ENCODE peak calls at places on chromosomes 7 and 10, in eight cellular contexts. O is mammary epithelial cell; E is activated CD8-positive, alpha-beta memory T cell treated with anti-CD3 and anti-CD28 coated beads, Interleukin-2, amount 50 U/mL, for 4 hours; G is ACHN; A is BJ; Y is glutamatergic neuron; F is heart right ventricle; L is heart left ventricle. W is an unnamed sample.

GRCh38 chr10:34507217-34507616 is 307.9 kb downstream of the PARD3 start:
- DNase-seq in L (no peak), E (no peak), G (no peak), A (no peak), F (no peak), O (no peak), Y (no peak), W (peak; percentile 42)

GRCh38 chr10:88478256-88478655 is 104.9 kb downstream of the RNLS start:
- DNase-seq in F (no peak), Y (no peak), O (peak; percentile 97), L (no peak), G (no peak), A (no peak), E (no peak), W (no peak)

GRCh38 chr10:119401671-119402395 is 140.7 kb downstream of the RGS10 start:
- DNase-seq in O (peak; percentile 77), Y (no peak), G (peak; percentile 61), F (peak; percentile 70), A (peak; percentile 99), E (no peak), L (peak; percentile 75), W (no peak)

GRCh38 chr7:51013861-51014511 is 231.3 kb upstream of the GRB10 start:
- DNase-seq in E (no peak), G (no peak), F (no peak), L (no peak), Y (no peak), O (no peak), A (no peak), W (no peak)

GRCh38 chr10:4351723-4352565 is 474.1 kb upstream of the AKR1E2 start:
- DNase-seq in Y (no peak), A (no peak), G (no peak), O (peak; percentile 68), L (no peak), E (no peak), F (no peak), W (no peak)

GRCh38 chr10:3226960-3227724 is 54.6 kb upstream of the PITRM1 start:
- DNase-seq in L (no peak), A (peak; percentile 71), F (no peak), O (peak; percentile 87), E (no peak), G (peak; percentile 85), Y (no peak), W (no peak)

GRCh38 chr10:117929321-117930067 is 117.2 kb downstream of the RAB11FIP2 start:
- DNase-seq in G (no peak), E (no peak), Y (no peak), L (no peak), F (no peak), O (no peak), A (no peak), W (no peak)

GRCh38 chr10:31476088-31476487 is 157.1 kb downstream of the ZEB1 start:
- DNase-seq in F (no peak), G (no peak), L (no peak), E (no peak), A (no peak), Y (no peak), O (no peak), W (no peak)

GRCh38 chr7:70807650-70808049 is 324.3 kb upstream of the GALNT17 start:
- DNase-seq in Y (no peak), L (no peak), G (no peak), E (no peak), F (no peak), A (no peak), O (no peak), W (no peak)

GRCh38 chr10:25766213-25766612 is 167.8 kb upstream of the MYO3A start:
- DNase-seq in E (no peak), F (no peak), A (no peak), G (no peak), O (no peak), L (no peak), Y (no peak), W (no peak)

GRCh38 chr7:151059362-151060112 is at the start of gene SLC4A2:
- DNase-seq in L (peak; percentile 91), Y (peak; percentile 65), A (no peak), E (peak; percentile 79), F (peak; percentile 86), O (peak; percentile 71), G (peak; percentile 87), W (peak; percentile 67)

GRCh38 chr10:15860692-15861201 is 440 bp upstream of the MINDY3 start:
- DNase-seq in Y (no peak), G (no peak), F (no peak), E (no peak), O (no peak), L (no peak), A (no peak), W (no peak)

GRCh38 chr7:157518514-157519175 is 181.8 kb downstream of the DNAJB6 start:
- DNase-seq in F (no peak), E (peak; percentile 5), O (no peak), G (no peak), A (no peak), Y (no peak), L (no peak), W (no peak)

GRCh38 chr7:37083311-37084096 is 359.2 kb upstream of the AOAH start:
- DNase-seq in O (no peak), G (no peak), A (peak; percentile 4), Y (no peak), E (no peak), L (no peak), F (peak; percentile 17), W (no peak)

GRCh38 chr7:47379629-47380324 is 202.1 kb downstream of the TNS3 start:
- DNase-seq in O (peak; percentile 62), A (no peak), F (peak; percentile 85), L (peak; percentile 85), Y (no peak), G (peak; percentile 76), E (no peak), W (peak; percentile 48)

GRCh38 chr7:116101709-116102108 is 71.1 kb upstream of the TFEC start:
- DNase-seq in Y (no peak), L (no peak), G (no peak), E (no peak), F (no peak), O (no peak), A (no peak), W (no peak)

GRCh38 chr7:106715730-106716129 is 54.8 kb upstream of the CCDC71L start:
- DNase-seq in G (no peak), E (no peak), A (no peak), Y (no peak), O (no peak), F (no peak), L (no peak), W (no peak)

GRCh38 chr7:24907311-24907886 is 72.6 kb downstream of the OSBPL3 start:
- DNase-seq in G (peak; percentile 87), O (peak; percentile 87), E (no peak), Y (no peak), A (no peak), F (no peak), L (no peak), W (no peak)

GRCh38 chr7:111758332-111758731 is 196.0 kb upstream of the IMMP2L start:
- DNase-seq in F (no peak), E (no peak), O (no peak), G (no peak), Y (no peak), A (no peak), L (no peak), W (no peak)

GRCh38 chr10:43041422-43042342 is 35.2 kb upstream of the RET start:
- DNase-seq in F (no peak), A (no peak), Y (no peak), E (no peak), O (no peak), L (peak; percentile 37), G (no peak), W (no peak)

GRCh38 chr10:119243478-119243877 is 36.1 kb downstream of the GRK5 start:
- DNase-seq in F (no peak), L (no peak), E (no peak), A (no peak), Y (no peak), G (no peak), O (no peak), W (no peak)

GRCh38 chr7:117993377-117994003 is 120.2 kb upstream of the CTTNBP2 start:
- DNase-seq in E (no peak), Y (peak; percentile 63), L (no peak), G (peak; percentile 74), O (peak; percentile 46), F (no peak), A (no peak), W (peak; percentile 55)

GRCh38 chr10:86759073-86759672 is 2.8 kb downstream of the BMPR1A start:
- DNase-seq in Y (no peak), O (no peak), L (no peak), F (no peak), E (no peak), G (no peak), A (no peak), W (no peak)

GRCh38 chr7:1646957-1647891 is 22.9 kb upstream of the ELFN1 start:
- DNase-seq in Y (peak; percentile 85), G (no peak), O (no peak), L (peak; percentile 70), E (no peak), A (no peak), F (peak; percentile 55), W (peak; percentile 78)

GRCh38 chr7:48035967-48036478 is 680 bp downstream of the C7orf57 start:
- DNase-seq in E (peak; percentile 15), O (peak; percentile 17), A (no peak), G (peak; percentile 42), Y (peak; percentile 52), F (peak; percentile 52), L (peak; percentile 71), W (no peak)

GRCh38 chr10:116272497-116273221 is at the start of gene GFRA1:
- DNase-seq in F (peak; percentile 32), A (no peak), G (peak; percentile 54), E (no peak), O (no peak), Y (peak; percentile 57), L (peak; percentile 65), W (peak; percentile 83)

GRCh38 chr7:148772297-148773089 is 73.8 kb downstream of the CUL1 start:
- DNase-seq in F (no peak), O (peak; percentile 97), G (peak; percentile 89), L (no peak), E (peak; percentile 46), A (peak; percentile 62), Y (no peak), W (peak; percentile 11)

GRCh38 chr7:25028370-25028971 is 48.5 kb upstream of the OSBPL3 start:
- DNase-seq in G (peak; percentile 51), E (peak; percentile 29), A (peak; percentile 86), L (no peak), Y (no peak), O (peak; percentile 87), F (no peak), W (no peak)

GRCh38 chr7:142714375-142714774 is 34.9 kb upstream of the PRSS1 start:
- DNase-seq in G (no peak), A (no peak), Y (no peak), O (no peak), L (no peak), E (no peak), F (no peak), W (no peak)

GRCh38 chr10:97549587-97550322 is 22.8 kb upstream of the ANKRD2 start:
- DNase-seq in G (no peak), F (no peak), A (no peak), Y (peak; percentile 52), O (peak; percentile 90), E (no peak), L (no peak), W (peak; percentile 47)

GRCh38 chr7:89772276-89772675 is 382.0 kb upstream of the STEAP1 start:
- DNase-seq in L (no peak), Y (no peak), O (no peak), F (no peak), G (no peak), E (no peak), A (no peak), W (no peak)

GRCh38 chr7:48046458-48046857 is 11.1 kb downstream of the C7orf57 start:
- DNase-seq in L (no peak), G (no peak), F (no peak), A (no peak), Y (no peak), O (no peak), E (peak; percentile 16), W (no peak)

GRCh38 chr10:49161411-49161997 is 26.7 kb downstream of the TMEM273 start:
- DNase-seq in L (no peak), F (no peak), A (no peak), G (peak; percentile 19), Y (no peak), E (no peak), O (peak; percentile 17), W (no peak)

GRCh38 chr7:35420657-35421056 is 166.8 kb upstream of the TBX20 start:
- DNase-seq in E (no peak), Y (no peak), A (no peak), G (no peak), F (no peak), O (no peak), L (no peak), W (no peak)